ENCODE peak calls at places on chromosomes 13 and 19, in six cellular contexts. One of them, this sample, is unnamed.

GRCh38 chr19:19261350-19262189 is 11.5 kb downstream of the TM6SF2 start:
- DNase-seq in CD4-positive, alpha-beta memory T cell: no peak
- DNase-seq in gastrocnemius medialis: no peak
- DNase-seq in esophagus squamous epithelium: no peak
- DNase-seq in heart right ventricle: no peak
- DNase-seq in PC-3: no peak
- DNase-seq in this sample: no peak

GRCh38 chr19:22052644-22053013 is 345 bp downstream of the ZNF257 start:
- DNase-seq in CD4-positive, alpha-beta memory T cell: no peak
- DNase-seq in gastrocnemius medialis: no peak
- DNase-seq in esophagus squamous epithelium: no peak
- DNase-seq in heart right ventricle: no peak
- DNase-seq in PC-3: no peak
- DNase-seq in this sample: no peak

GRCh38 chr19:42198676-42199439 is 18.6 kb downstream of the DEDD2 start:
- DNase-seq in CD4-positive, alpha-beta memory T cell: peak; percentile 84
- DNase-seq in gastrocnemius medialis: no peak
- DNase-seq in esophagus squamous epithelium: no peak
- DNase-seq in heart right ventricle: no peak
- DNase-seq in PC-3: no peak
- DNase-seq in this sample: no peak

GRCh38 chr13:110109910-110110309 is 197.0 kb downstream of the COL4A1 start:
- DNase-seq in CD4-positive, alpha-beta memory T cell: no peak
- DNase-seq in gastrocnemius medialis: peak; percentile 94
- DNase-seq in esophagus squamous epithelium: no peak
- DNase-seq in heart right ventricle: peak; percentile 74
- DNase-seq in PC-3: no peak
- DNase-seq in this sample: peak; percentile 80

GRCh38 chr19:47068246-47068645 is 19.8 kb upstream of the TMEM160 start:
- DNase-seq in CD4-positive, alpha-beta memory T cell: no peak
- DNase-seq in gastrocnemius medialis: no peak
- DNase-seq in esophagus squamous epithelium: no peak
- DNase-seq in heart right ventricle: no peak
- DNase-seq in PC-3: no peak
- DNase-seq in this sample: no peak

GRCh38 chr19:3405261-3405653 is 38.9 kb downstream of the NFIC start:
- DNase-seq in CD4-positive, alpha-beta memory T cell: no peak
- DNase-seq in gastrocnemius medialis: no peak
- DNase-seq in esophagus squamous epithelium: no peak
- DNase-seq in heart right ventricle: no peak
- DNase-seq in PC-3: no peak
- DNase-seq in this sample: no peak

GRCh38 chr19:46536391-46536790 is 40.7 kb upstream of the PNMA8B start:
- DNase-seq in CD4-positive, alpha-beta memory T cell: no peak
- DNase-seq in gastrocnemius medialis: no peak
- DNase-seq in esophagus squamous epithelium: no peak
- DNase-seq in heart right ventricle: no peak
- DNase-seq in PC-3: no peak
- DNase-seq in this sample: no peak

GRCh38 chr19:14091086-14091884 is 734 bp upstream of the SAMD1 start:
- DNase-seq in CD4-positive, alpha-beta memory T cell: peak; percentile 79
- DNase-seq in gastrocnemius medialis: peak; percentile 36
- DNase-seq in esophagus squamous epithelium: no peak
- DNase-seq in heart right ventricle: peak; percentile 56
- DNase-seq in PC-3: peak; percentile 64
- DNase-seq in this sample: no peak

GRCh38 chr13:25971499-25972145 is 80.2 kb downstream of the SHISA2 start:
- DNase-seq in CD4-positive, alpha-beta memory T cell: peak; percentile 50
- DNase-seq in gastrocnemius medialis: no peak
- DNase-seq in esophagus squamous epithelium: no peak
- DNase-seq in heart right ventricle: no peak
- DNase-seq in PC-3: peak; percentile 32
- DNase-seq in this sample: no peak

GRCh38 chr19:14804755-14805154 is 26.4 kb upstream of the ADGRE2 start:
- DNase-seq in CD4-positive, alpha-beta memory T cell: no peak
- DNase-seq in gastrocnemius medialis: no peak
- DNase-seq in esophagus squamous epithelium: no peak
- DNase-seq in heart right ventricle: no peak
- DNase-seq in PC-3: no peak
- DNase-seq in this sample: no peak

GRCh38 chr13:96082640-96083039 is 7.3 kb upstream of the HS6ST3 start:
- DNase-seq in CD4-positive, alpha-beta memory T cell: no peak
- DNase-seq in gastrocnemius medialis: no peak
- DNase-seq in esophagus squamous epithelium: no peak
- DNase-seq in heart right ventricle: no peak
- DNase-seq in PC-3: peak; percentile 48
- DNase-seq in this sample: no peak

GRCh38 chr19:44808463-44809371 is at the start of gene BCAM:
- DNase-seq in CD4-positive, alpha-beta memory T cell: no peak
- DNase-seq in gastrocnemius medialis: peak; percentile 35
- DNase-seq in esophagus squamous epithelium: no peak
- DNase-seq in heart right ventricle: peak; percentile 87
- DNase-seq in PC-3: peak; percentile 58
- DNase-seq in this sample: peak; percentile 86

GRCh38 chr13:48891586-48891985 is 84.1 kb upstream of the FNDC3A start:
- DNase-seq in CD4-positive, alpha-beta memory T cell: no peak
- DNase-seq in gastrocnemius medialis: no peak
- DNase-seq in esophagus squamous epithelium: no peak
- DNase-seq in heart right ventricle: no peak
- DNase-seq in PC-3: peak; percentile 56
- DNase-seq in this sample: no peak

GRCh38 chr13:83798731-83799130 is 83.5 kb downstream of the SLITRK1 start:
- DNase-seq in CD4-positive, alpha-beta memory T cell: no peak
- DNase-seq in gastrocnemius medialis: no peak
- DNase-seq in esophagus squamous epithelium: no peak
- DNase-seq in heart right ventricle: no peak
- DNase-seq in PC-3: peak; percentile 36
- DNase-seq in this sample: no peak

GRCh38 chr19:49128545-49129237 is 9.3 kb downstream of the PPFIA3 start:
- DNase-seq in CD4-positive, alpha-beta memory T cell: no peak
- DNase-seq in gastrocnemius medialis: no peak
- DNase-seq in esophagus squamous epithelium: no peak
- DNase-seq in heart right ventricle: no peak
- DNase-seq in PC-3: no peak
- DNase-seq in this sample: no peak

GRCh38 chr19:45860359-45861259 is 2.3 kb downstream of the SYMPK start:
- DNase-seq in CD4-positive, alpha-beta memory T cell: no peak
- DNase-seq in gastrocnemius medialis: no peak
- DNase-seq in esophagus squamous epithelium: no peak
- DNase-seq in heart right ventricle: no peak
- DNase-seq in PC-3: peak; percentile 8
- DNase-seq in this sample: no peak

GRCh38 chr13:42041684-42042035 is 6.8 kb upstream of the DGKH start:
- DNase-seq in CD4-positive, alpha-beta memory T cell: no peak
- DNase-seq in gastrocnemius medialis: peak; percentile 58
- DNase-seq in esophagus squamous epithelium: no peak
- DNase-seq in heart right ventricle: peak; percentile 65
- DNase-seq in PC-3: peak; percentile 61
- DNase-seq in this sample: peak; percentile 50

GRCh38 chr13:85970727-85971126 is 171.5 kb upstream of the SLITRK6 start:
- DNase-seq in CD4-positive, alpha-beta memory T cell: no peak
- DNase-seq in gastrocnemius medialis: no peak
- DNase-seq in esophagus squamous epithelium: no peak
- DNase-seq in heart right ventricle: no peak
- DNase-seq in PC-3: peak; percentile 36
- DNase-seq in this sample: no peak

DNA sequence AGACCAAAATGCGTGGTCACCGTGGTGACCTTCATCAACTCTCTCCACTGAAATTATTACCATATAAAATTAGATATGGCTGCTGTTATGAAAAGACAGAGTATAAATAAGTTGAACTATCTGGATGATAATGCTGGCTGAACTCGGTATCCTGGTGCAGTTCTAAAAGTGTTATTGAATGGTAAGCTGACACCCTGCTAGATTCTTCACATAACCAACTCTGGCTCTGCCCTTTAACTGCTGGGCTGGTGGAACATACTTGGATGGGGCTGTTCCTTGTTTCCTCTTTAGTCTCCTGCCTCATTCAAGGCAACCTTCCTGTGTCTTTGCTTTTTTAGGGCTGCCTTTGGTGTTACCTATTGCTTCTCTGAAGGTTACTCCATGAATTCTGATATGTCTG is 106.9 kb downstream of the FGF9 start:
- DNase-seq in CD4-positive, alpha-beta memory T cell: no peak
- DNase-seq in gastrocnemius medialis: no peak
- DNase-seq in esophagus squamous epithelium: no peak
- DNase-seq in heart right ventricle: no peak
- DNase-seq in PC-3: no peak
- DNase-seq in this sample: no peak
- H3K27me3 ChIP-seq in CD4-positive, alpha-beta memory T cell: no peaks in the 10 kb centered on the region
- H3K27me3 ChIP-seq in gastrocnemius medialis: no peaks in the 10 kb centered on the region
- H3K27me3 ChIP-seq in esophagus squamous epithelium: no peaks in the 10 kb centered on the region
- H3K27me3 ChIP-seq in heart right ventricle: no peaks in the 10 kb centered on the region
- H3K27me3 ChIP-seq in PC-3: peaks cover 9% of the 10 kb centered on the region
- H3K27me3 ChIP-seq in this sample: peaks cover 4% of the 10 kb centered on the region

DNA sequence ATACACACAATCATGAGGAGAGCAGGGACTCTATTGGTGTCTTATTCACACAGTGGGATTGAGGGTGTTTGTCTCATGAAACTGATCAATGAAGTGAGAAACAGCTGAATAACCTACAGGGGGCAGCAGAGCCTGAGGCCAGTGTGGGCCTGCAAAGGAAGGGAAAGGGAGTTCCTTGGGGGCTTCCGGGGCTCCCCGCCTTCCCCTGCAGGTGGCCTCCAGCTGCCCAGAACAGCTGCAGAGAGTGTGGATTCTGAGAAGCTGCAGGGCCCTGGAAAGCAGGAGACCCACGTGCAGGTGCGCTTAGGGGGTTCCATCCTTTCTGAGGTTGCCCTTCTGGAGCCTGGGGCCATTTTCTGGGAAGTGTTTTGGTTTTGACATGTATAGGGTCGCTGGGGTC is 20.1 kb downstream of the ZNF763 start:
- DNase-seq in CD4-positive, alpha-beta memory T cell: no peak
- DNase-seq in gastrocnemius medialis: no peak
- DNase-seq in esophagus squamous epithelium: no peak
- DNase-seq in heart right ventricle: no peak
- DNase-seq in PC-3: no peak
- DNase-seq in this sample: no peak
- H3K27me3 ChIP-seq in CD4-positive, alpha-beta memory T cell: no peaks in the 10 kb centered on the region
- H3K27me3 ChIP-seq in gastrocnemius medialis: no peaks in the 10 kb centered on the region
- H3K27me3 ChIP-seq in esophagus squamous epithelium: no peaks in the 10 kb centered on the region
- H3K27me3 ChIP-seq in heart right ventricle: no peaks in the 10 kb centered on the region
- H3K27me3 ChIP-seq in PC-3: no peaks in the 10 kb centered on the region
- H3K27me3 ChIP-seq in this sample: no peaks in the 10 kb centered on the region

DNA sequence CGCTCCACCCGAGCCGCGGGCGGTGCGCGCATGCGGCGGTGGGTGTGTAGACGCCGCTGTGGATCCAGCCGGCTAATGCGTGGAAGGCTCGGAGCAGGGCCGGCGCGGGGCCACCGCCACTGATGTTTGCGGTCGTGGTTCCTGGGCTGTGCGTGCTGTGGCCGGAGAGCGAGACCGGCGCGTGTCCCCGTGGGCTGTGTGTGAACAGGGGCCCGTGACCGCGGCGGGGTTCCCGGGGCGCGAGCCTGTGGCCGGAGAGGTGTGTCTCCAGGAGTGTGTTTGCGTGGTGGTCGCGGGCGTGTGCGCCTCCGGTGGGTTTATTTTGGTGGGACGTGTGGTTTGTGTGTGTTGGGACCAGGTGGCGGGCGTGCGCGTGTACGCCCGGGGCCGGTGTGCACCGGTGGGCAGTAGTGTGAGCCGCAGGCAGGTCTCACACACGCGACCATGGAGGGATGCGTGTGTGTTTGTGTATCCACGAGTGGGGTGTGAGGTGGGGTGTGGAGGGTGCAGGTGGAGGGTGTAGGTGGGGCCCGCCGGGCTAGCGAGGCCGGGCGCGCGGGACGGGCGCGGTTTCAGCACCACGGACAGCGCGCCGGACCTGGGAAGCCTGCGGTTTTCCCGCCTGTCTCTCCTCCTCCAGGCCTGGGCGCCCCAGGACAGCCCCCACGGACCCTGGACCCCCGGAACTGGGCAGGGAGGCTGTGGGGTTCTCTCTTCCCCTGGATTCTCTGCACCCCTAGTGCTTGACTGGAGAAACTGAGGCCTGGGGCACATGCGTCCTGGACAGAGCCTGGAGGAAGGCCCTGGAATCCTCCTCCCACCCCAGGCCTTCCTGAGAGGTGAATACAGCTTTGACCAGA is 1.6 kb downstream of the HCN2 start:
- DNase-seq in CD4-positive, alpha-beta memory T cell: no peak
- DNase-seq in gastrocnemius medialis: no peak
- DNase-seq in esophagus squamous epithelium: no peak
- DNase-seq in heart right ventricle: no peak
- DNase-seq in PC-3: peak; percentile 36
- DNase-seq in this sample: no peak
- H3K27me3 ChIP-seq in CD4-positive, alpha-beta memory T cell: peaks cover 6% of the 10 kb centered on the region
- H3K27me3 ChIP-seq in gastrocnemius medialis: peaks cover 53% of the 10 kb centered on the region
- H3K27me3 ChIP-seq in esophagus squamous epithelium: peaks cover 97% of the 10 kb centered on the region
- H3K27me3 ChIP-seq in heart right ventricle: peaks cover 51% of the 10 kb centered on the region
- H3K27me3 ChIP-seq in PC-3: peaks cover 7% of the 10 kb centered on the region
- H3K27me3 ChIP-seq in this sample: peaks cover 65% of the 10 kb centered on the region

GRCh38 chr19:51006406-51006805 is 5.0 kb upstream of the KLK8 start:
- DNase-seq in CD4-positive, alpha-beta memory T cell: no peak
- DNase-seq in gastrocnemius medialis: no peak
- DNase-seq in esophagus squamous epithelium: no peak
- DNase-seq in heart right ventricle: no peak
- DNase-seq in PC-3: no peak
- DNase-seq in this sample: no peak

GRCh38 chr19:51009061-51009891 is 7.9 kb upstream of the KLK8 start:
- DNase-seq in CD4-positive, alpha-beta memory T cell: no peak
- DNase-seq in gastrocnemius medialis: no peak
- DNase-seq in esophagus squamous epithelium: no peak
- DNase-seq in heart right ventricle: no peak
- DNase-seq in PC-3: no peak
- DNase-seq in this sample: no peak

GRCh38 chr19:51012661-51013190 is 6.8 kb downstream of the KLK10 start:
- DNase-seq in CD4-positive, alpha-beta memory T cell: no peak
- DNase-seq in gastrocnemius medialis: no peak
- DNase-seq in esophagus squamous epithelium: no peak
- DNase-seq in heart right ventricle: no peak
- DNase-seq in PC-3: peak; percentile 71
- DNase-seq in this sample: no peak

GRCh38 chr19:51007488-51007887 is 6.1 kb upstream of the KLK8 start:
- DNase-seq in CD4-positive, alpha-beta memory T cell: no peak
- DNase-seq in gastrocnemius medialis: no peak
- DNase-seq in esophagus squamous epithelium: no peak
- DNase-seq in heart right ventricle: no peak
- DNase-seq in PC-3: no peak
- DNase-seq in this sample: no peak

DNA sequence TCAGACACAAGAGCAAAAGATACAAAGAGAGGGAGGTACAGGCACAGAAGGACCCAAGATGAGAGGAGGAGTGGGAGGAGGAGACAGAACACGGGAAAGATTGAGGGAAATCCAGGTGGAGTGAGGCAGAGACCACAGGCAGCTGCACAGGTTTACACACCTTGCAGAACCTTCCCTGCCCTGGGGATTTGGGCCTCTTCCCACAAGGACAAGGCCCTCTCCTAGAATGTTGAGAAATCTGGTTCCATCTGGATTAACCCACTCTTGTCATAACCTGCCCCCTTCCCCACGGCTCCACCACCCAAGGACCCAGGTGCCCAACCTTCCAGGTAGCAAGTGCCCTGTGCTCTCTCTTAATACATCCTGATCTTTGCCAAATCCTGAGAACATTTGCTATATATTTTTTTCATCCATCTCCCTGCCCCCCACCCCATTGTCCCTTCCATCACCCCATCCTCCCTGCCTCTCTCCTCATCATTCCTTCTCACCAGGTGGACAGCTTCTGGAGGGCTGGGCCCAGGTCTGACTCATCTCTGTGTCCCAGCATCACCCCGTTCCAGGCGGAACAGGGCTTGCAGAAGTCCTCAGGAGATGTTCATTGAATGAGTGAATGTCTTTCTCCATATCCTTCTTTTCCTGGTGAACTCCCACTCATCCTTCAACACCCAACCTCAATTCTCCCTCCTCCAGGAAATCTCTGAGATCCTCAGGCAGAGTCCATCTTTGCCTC is 8.8 kb upstream of the KLK8 start:
- DNase-seq in CD4-positive, alpha-beta memory T cell: no peak
- DNase-seq in gastrocnemius medialis: no peak
- DNase-seq in esophagus squamous epithelium: no peak
- DNase-seq in heart right ventricle: no peak
- DNase-seq in PC-3: peak; percentile 43
- DNase-seq in this sample: no peak
- H3K27me3 ChIP-seq in CD4-positive, alpha-beta memory T cell: peaks cover 4% of the 10 kb centered on the region
- H3K27me3 ChIP-seq in gastrocnemius medialis: peaks cover under 1% of the 10 kb centered on the region
- H3K27me3 ChIP-seq in esophagus squamous epithelium: peaks cover 67% of the 10 kb centered on the region
- H3K27me3 ChIP-seq in heart right ventricle: peaks cover 85% of the 10 kb centered on the region
- H3K27me3 ChIP-seq in PC-3: no peaks in the 10 kb centered on the region
- H3K27me3 ChIP-seq in this sample: peaks cover 96% of the 10 kb centered on the region

This sample was measured in left ventricle myocardium inferior.